ENCODE peak calls at places on chromosomes 3 and 15, in seven cellular contexts. One of them, this sample, is unnamed.

GRCh38 chr15:38300395-38300794 is 47.8 kb downstream of the SPRED1 start:
- DNase-seq in HCT116: no peak
- DNase-seq in PC-3: peak; percentile 81
- DNase-seq in GM23338: no peak
- DNase-seq in astrocyte: no peak
- DNase-seq in PC-9: no peak
- DNase-seq in H1: no peak
- DNase-seq in this sample: no peak

GRCh38 chr3:192817053-192817452 is 89.7 kb upstream of the FGF12 start:
- DNase-seq in HCT116: no peak
- DNase-seq in PC-3: peak; percentile 58
- DNase-seq in GM23338: no peak
- DNase-seq in astrocyte: peak; percentile 75
- DNase-seq in PC-9: no peak
- DNase-seq in H1: no peak
- DNase-seq in this sample: no peak

GRCh38 chr3:111737712-111738097 is 121.4 kb upstream of the PHLDB2 start:
- DNase-seq in HCT116: no peak
- DNase-seq in PC-3: peak; percentile 96
- DNase-seq in GM23338: no peak
- DNase-seq in astrocyte: peak; percentile 100
- DNase-seq in PC-9: peak; percentile 51
- DNase-seq in H1: no peak
- DNase-seq in this sample: peak; percentile 11

GRCh38 chr3:138016065-138016464 is 6.1 kb downstream of the CLDN18 start:
- DNase-seq in HCT116: no peak
- DNase-seq in PC-3: no peak
- DNase-seq in GM23338: no peak
- DNase-seq in astrocyte: no peak
- DNase-seq in PC-9: no peak
- DNase-seq in H1: no peak
- DNase-seq in this sample: no peak

GRCh38 chr15:79467865-79468586 is 35.9 kb downstream of the MINAR1 start:
- DNase-seq in HCT116: no peak
- DNase-seq in PC-3: no peak
- DNase-seq in GM23338: no peak
- DNase-seq in astrocyte: no peak
- DNase-seq in PC-9: no peak
- DNase-seq in H1: no peak
- DNase-seq in this sample: no peak

GRCh38 chr3:141367038-141367730 is 1.1 kb upstream of the ZBTB38 start:
- DNase-seq in HCT116: peak; percentile 57
- DNase-seq in PC-3: peak; percentile 91
- DNase-seq in GM23338: no peak
- DNase-seq in astrocyte: peak; percentile 100
- DNase-seq in PC-9: no peak
- DNase-seq in H1: no peak
- DNase-seq in this sample: no peak

GRCh38 chr3:13853978-13854296 is 25.9 kb downstream of the WNT7A start:
- DNase-seq in HCT116: peak; percentile 85
- DNase-seq in PC-3: peak; percentile 98
- DNase-seq in GM23338: no peak
- DNase-seq in astrocyte: no peak
- DNase-seq in PC-9: peak; percentile 81
- DNase-seq in H1: no peak
- DNase-seq in this sample: no peak

GRCh38 chr3:152595975-152596832 is 238.7 kb upstream of the P2RY1 start:
- DNase-seq in HCT116: no peak
- DNase-seq in PC-3: no peak
- DNase-seq in GM23338: no peak
- DNase-seq in astrocyte: peak; percentile 89
- DNase-seq in PC-9: no peak
- DNase-seq in H1: no peak
- DNase-seq in this sample: no peak

GRCh38 chr15:90957791-90958190 is 3.1 kb downstream of the RCCD1 start:
- DNase-seq in HCT116: no peak
- DNase-seq in PC-3: no peak
- DNase-seq in GM23338: no peak
- DNase-seq in astrocyte: no peak
- DNase-seq in PC-9: no peak
- DNase-seq in H1: no peak
- DNase-seq in this sample: no peak

GRCh38 chr3:59212128-59212764 is 162.4 kb upstream of the CFAP20DC start:
- DNase-seq in HCT116: peak; percentile 22
- DNase-seq in PC-3: peak; percentile 86
- DNase-seq in GM23338: peak; percentile 74
- DNase-seq in astrocyte: peak; percentile 25
- DNase-seq in PC-9: no peak
- DNase-seq in H1: no peak
- DNase-seq in this sample: no peak

GRCh38 chr3:182508896-182509295 is 284.4 kb upstream of the ATP11B start:
- DNase-seq in HCT116: no peak
- DNase-seq in PC-3: no peak
- DNase-seq in GM23338: peak; percentile 14
- DNase-seq in astrocyte: no peak
- DNase-seq in PC-9: no peak
- DNase-seq in H1: no peak
- DNase-seq in this sample: no peak

GRCh38 chr3:73536952-73537351 is 87.8 kb downstream of the PDZRN3 start:
- DNase-seq in HCT116: no peak
- DNase-seq in PC-3: no peak
- DNase-seq in GM23338: no peak
- DNase-seq in astrocyte: no peak
- DNase-seq in PC-9: no peak
- DNase-seq in H1: no peak
- DNase-seq in this sample: no peak

GRCh38 chr15:55993804-55994539 is 560 bp upstream of the NEDD4 start:
- DNase-seq in HCT116: peak; percentile 21
- DNase-seq in PC-3: peak; percentile 41
- DNase-seq in GM23338: peak; percentile 70
- DNase-seq in astrocyte: peak; percentile 63
- DNase-seq in PC-9: no peak
- DNase-seq in H1: no peak
- DNase-seq in this sample: no peak

GRCh38 chr15:51731549-51732267 is 5.7 kb downstream of the LYSMD2 start:
- DNase-seq in HCT116: no peak
- DNase-seq in PC-3: no peak
- DNase-seq in GM23338: peak; percentile 15
- DNase-seq in astrocyte: peak; percentile 37
- DNase-seq in PC-9: peak; percentile 13
- DNase-seq in H1: no peak
- DNase-seq in this sample: peak; percentile 67

GRCh38 chr3:67940200-67940952 is 286.0 kb upstream of the SUCLG2 start:
- DNase-seq in HCT116: no peak
- DNase-seq in PC-3: peak; percentile 16
- DNase-seq in GM23338: peak; percentile 7
- DNase-seq in astrocyte: no peak
- DNase-seq in PC-9: no peak
- DNase-seq in H1: no peak
- DNase-seq in this sample: no peak

GRCh38 chr3:184604039-184604955 is 42.7 kb downstream of the EPHB3 start:
- DNase-seq in HCT116: no peak
- DNase-seq in PC-3: no peak
- DNase-seq in GM23338: peak; percentile 94
- DNase-seq in astrocyte: no peak
- DNase-seq in PC-9: no peak
- DNase-seq in H1: peak; percentile 47
- DNase-seq in this sample: no peak

GRCh38 chr3:184603156-184604030 is 41.8 kb downstream of the EPHB3 start:
- DNase-seq in HCT116: no peak
- DNase-seq in PC-3: no peak
- DNase-seq in GM23338: no peak
- DNase-seq in astrocyte: peak; percentile 10
- DNase-seq in PC-9: no peak
- DNase-seq in H1: no peak
- DNase-seq in this sample: no peak

GRCh38 chr3:184601576-184602405 is 40.2 kb downstream of the EPHB3 start:
- DNase-seq in HCT116: no peak
- DNase-seq in PC-3: no peak
- DNase-seq in GM23338: no peak
- DNase-seq in astrocyte: no peak
- DNase-seq in PC-9: no peak
- DNase-seq in H1: no peak
- DNase-seq in this sample: no peak

GRCh38 chr3:184600685-184601377 is 39.2 kb downstream of the EPHB3 start:
- DNase-seq in HCT116: no peak
- DNase-seq in PC-3: no peak
- DNase-seq in GM23338: no peak
- DNase-seq in astrocyte: no peak
- DNase-seq in PC-9: peak; percentile 38
- DNase-seq in H1: no peak
- DNase-seq in this sample: no peak

GRCh38 chr3:184602406-184603155 is 41.0 kb downstream of the EPHB3 start:
- DNase-seq in HCT116: no peak
- DNase-seq in PC-3: peak; percentile 11
- DNase-seq in GM23338: peak; percentile 45
- DNase-seq in astrocyte: no peak
- DNase-seq in PC-9: peak; percentile 51
- DNase-seq in H1: no peak
- DNase-seq in this sample: no peak
- TF ChIP-seq EZH2 in HCT116: no peak
- TF ChIP-seq EZH2 in PC-3: no peak
- TF ChIP-seq EZH2 in GM23338: peak; percentile 73
- TF ChIP-seq EZH2 in astrocyte: peak; percentile 56
- TF ChIP-seq EZH2 in PC-9: no peak
- TF ChIP-seq EZH2 in H1: peak; percentile 57
- TF ChIP-seq EZH2 in this sample: no peak

GRCh38 chr15:67945131-67945530 is 105.3 kb upstream of the RNU6-1 start:
- DNase-seq in HCT116: no peak
- DNase-seq in PC-3: no peak
- DNase-seq in GM23338: no peak
- DNase-seq in astrocyte: no peak
- DNase-seq in PC-9: no peak
- DNase-seq in H1: no peak
- DNase-seq in this sample: no peak

GRCh38 chr15:67943961-67944674 is 104.3 kb upstream of the RNU6-1 start:
- DNase-seq in HCT116: no peak
- DNase-seq in PC-3: no peak
- DNase-seq in GM23338: no peak
- DNase-seq in astrocyte: no peak
- DNase-seq in PC-9: no peak
- DNase-seq in H1: no peak
- DNase-seq in this sample: no peak

GRCh38 chr15:67947254-67948039 is 106.7 kb upstream of the PIAS1 start:
- DNase-seq in HCT116: no peak
- DNase-seq in PC-3: no peak
- DNase-seq in GM23338: no peak
- DNase-seq in astrocyte: no peak
- DNase-seq in PC-9: no peak
- DNase-seq in H1: no peak
- DNase-seq in this sample: no peak

GRCh38 chr15:67946701-67947100 is 106.9 kb upstream of the RNU6-1 start:
- DNase-seq in HCT116: no peak
- DNase-seq in PC-3: no peak
- DNase-seq in GM23338: peak; percentile 17
- DNase-seq in astrocyte: no peak
- DNase-seq in PC-9: no peak
- DNase-seq in H1: no peak
- DNase-seq in this sample: peak; percentile 10

DNA sequence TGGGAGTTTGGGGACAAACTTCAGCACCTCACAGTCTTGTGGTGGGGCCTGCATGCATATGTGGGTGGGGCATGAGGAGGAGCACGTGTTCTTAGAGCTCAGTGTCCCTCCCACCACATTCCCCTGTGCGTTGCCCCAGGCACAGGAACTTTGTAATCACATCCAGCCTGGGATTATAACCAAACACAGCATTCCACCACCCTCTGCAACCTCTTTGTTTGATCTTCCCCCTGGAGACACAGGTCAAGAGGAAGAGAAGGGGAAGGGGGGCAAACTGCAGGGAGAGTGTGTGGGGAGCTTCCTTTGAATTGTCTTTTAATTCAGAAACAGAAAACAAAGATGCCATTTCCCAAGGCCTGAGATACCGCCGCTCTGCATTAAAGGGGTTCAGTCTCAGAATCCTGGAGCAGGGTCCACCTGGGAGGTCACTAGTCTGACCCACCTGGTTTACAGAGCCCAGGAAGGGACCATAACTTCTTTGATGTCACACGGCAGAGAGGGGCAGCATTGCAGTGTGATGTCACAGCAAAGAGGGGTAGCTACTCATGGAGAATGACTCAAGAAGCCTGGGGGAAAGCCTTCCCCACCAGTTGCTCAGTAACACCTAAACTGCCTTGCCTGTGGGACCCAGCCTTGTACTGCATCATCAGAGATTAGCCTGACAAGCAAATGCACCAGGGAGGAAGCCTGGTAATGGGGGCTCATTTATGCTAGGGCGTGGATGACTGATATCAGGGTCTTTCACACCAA is 106.3 kb upstream of the RNU6-1 start:
- DNase-seq in HCT116: no peak
- DNase-seq in PC-3: peak; percentile 63
- DNase-seq in GM23338: peak; percentile 83
- DNase-seq in astrocyte: peak; percentile 18
- DNase-seq in PC-9: peak; percentile 77
- DNase-seq in H1: peak; percentile 59
- DNase-seq in this sample: peak; percentile 32
- H3K4me1 ChIP-seq in HCT116: peaks cover 27% of the 10 kb centered on the region
- H3K4me1 ChIP-seq in PC-3: peaks cover 25% of the 10 kb centered on the region
- H3K4me1 ChIP-seq in GM23338: peaks cover 10% of the 10 kb centered on the region
- H3K4me1 ChIP-seq in astrocyte: peaks cover 18% of the 10 kb centered on the region
- H3K4me1 ChIP-seq in PC-9: peaks cover 28% of the 10 kb centered on the region
- H3K4me1 ChIP-seq in H1: peaks cover 6% of the 10 kb centered on the region
- H3K4me1 ChIP-seq in this sample: peaks cover 22% of the 10 kb centered on the region

GRCh38 chr15:96415513-96416217 is 85.2 kb downstream of the NR2F2 start:
- DNase-seq in HCT116: no peak
- DNase-seq in PC-3: no peak
- DNase-seq in GM23338: no peak
- DNase-seq in astrocyte: no peak
- DNase-seq in PC-9: no peak
- DNase-seq in H1: no peak
- DNase-seq in this sample: no peak

GRCh38 chr15:96416218-96416933 is 85.9 kb downstream of the NR2F2 start:
- DNase-seq in HCT116: no peak
- DNase-seq in PC-3: no peak
- DNase-seq in GM23338: peak; percentile 74
- DNase-seq in astrocyte: no peak
- DNase-seq in PC-9: no peak
- DNase-seq in H1: no peak
- DNase-seq in this sample: no peak

GRCh38 chr15:96417760-96418130 is 87.2 kb downstream of the NR2F2 start:
- DNase-seq in HCT116: no peak
- DNase-seq in PC-3: no peak
- DNase-seq in GM23338: no peak
- DNase-seq in astrocyte: no peak
- DNase-seq in PC-9: no peak
- DNase-seq in H1: no peak
- DNase-seq in this sample: no peak

GRCh38 chr15:96418146-96418545 is 87.6 kb downstream of the NR2F2 start:
- DNase-seq in HCT116: no peak
- DNase-seq in PC-3: no peak
- DNase-seq in GM23338: no peak
- DNase-seq in astrocyte: no peak
- DNase-seq in PC-9: no peak
- DNase-seq in H1: no peak
- DNase-seq in this sample: no peak

GRCh38 chr15:96416934-96417759 is 86.6 kb downstream of the NR2F2 start:
- DNase-seq in HCT116: no peak
- DNase-seq in PC-3: no peak
- DNase-seq in GM23338: peak; percentile 77
- DNase-seq in astrocyte: no peak
- DNase-seq in PC-9: no peak
- DNase-seq in H1: no peak
- DNase-seq in this sample: no peak
- TF ChIP-seq EZH2 in HCT116: no peak
- TF ChIP-seq EZH2 in PC-3: no peak
- TF ChIP-seq EZH2 in GM23338: peak; percentile 89
- TF ChIP-seq EZH2 in astrocyte: peak; percentile 29
- TF ChIP-seq EZH2 in PC-9: no peak
- TF ChIP-seq EZH2 in H1: peak; percentile 92
- TF ChIP-seq EZH2 in this sample: no peak

GRCh38 chr15:70091649-70092461 is 5.9 kb downstream of the TLE3 start:
- DNase-seq in HCT116: no peak
- DNase-seq in PC-3: peak; percentile 70
- DNase-seq in GM23338: no peak
- DNase-seq in astrocyte: peak; percentile 71
- DNase-seq in PC-9: peak; percentile 62
- DNase-seq in H1: no peak
- DNase-seq in this sample: no peak
- H3K4me1 ChIP-seq in HCT116: peaks cover 8% of the 10 kb centered on the region
- H3K4me1 ChIP-seq in PC-3: peaks cover 44% of the 10 kb centered on the region
- H3K4me1 ChIP-seq in GM23338: peaks cover 76% of the 10 kb centered on the region
- H3K4me1 ChIP-seq in astrocyte: peaks cover 44% of the 10 kb centered on the region
- H3K4me1 ChIP-seq in PC-9: peaks cover 43% of the 10 kb centered on the region
- H3K4me1 ChIP-seq in H1: peaks cover 25% of the 10 kb centered on the region
- H3K4me1 ChIP-seq in this sample: peaks cover 39% of the 10 kb centered on the region